ENCODE peak calls at places on chromosomes 16 and 17, in six cellular contexts. T, Q, F, O, J and M are unnamed samples.

GRCh38 chr17:65345261-65346060 is 208.3 kb downstream of the RGS9 start:
- DNase-seq in O (no peak), T (no peak), J (no peak), Q (peak; percentile 20), F (peak; percentile 9), M (no peak)

GRCh38 chr17:18944646-18945045 is 7.3 kb upstream of the SLC5A10 start:
- DNase-seq in O (no peak), T (no peak), J (no peak), Q (no peak), F (no peak), M (no peak)

GRCh38 chr16:85330694-85331188 is 218.5 kb upstream of the CIBAR2 start:
- DNase-seq in J (no peak), F (no peak), Q (no peak), O (peak; percentile 40), T (no peak), M (peak; percentile 59)

GRCh38 chr16:87051526-87052320 is 265.5 kb downstream of the C16orf95 start:
- DNase-seq in F (no peak), T (no peak), O (no peak), J (no peak), Q (no peak), M (no peak)

GRCh38 chr17:83099086-83099540 is 19.7 kb downstream of the METRNL start:
- DNase-seq in Q (no peak), O (no peak), T (no peak), F (no peak), J (no peak), M (no peak)

GRCh38 chr16:6645758-6646423 is 686.8 kb upstream of the RBFOX1 start:
- DNase-seq in T (no peak), F (no peak), J (no peak), Q (no peak), O (no peak), M (no peak)

GRCh38 chr16:23298290-23298689 is 3.8 kb upstream of the SCNN1B start:
- DNase-seq in J (no peak), T (no peak), F (no peak), O (no peak), Q (no peak), M (no peak)

GRCh38 chr17:65463242-65463641 is 98.2 kb downstream of the AXIN2 start:
- DNase-seq in Q (no peak), O (no peak), J (no peak), F (no peak), T (no peak), M (no peak)

GRCh38 chr17:18247613-18248001 is 10.9 kb downstream of the FLII start:
- DNase-seq in T (no peak), O (no peak), Q (no peak), J (no peak), F (no peak), M (no peak)

GRCh38 chr17:9408381-9408780 is 167.2 kb downstream of the STX8 start:
- DNase-seq in F (no peak), J (no peak), O (no peak), T (no peak), Q (no peak), M (no peak)

GRCh38 chr16:14629612-14629918 is 495 bp downstream of the PARN start:
- DNase-seq in J (peak; percentile 14), T (no peak), O (no peak), F (no peak), Q (peak; percentile 6), M (no peak)

GRCh38 chr17:10668771-10669170 is 11.7 kb upstream of the MYH3 start:
- DNase-seq in O (no peak), F (no peak), Q (no peak), T (no peak), J (no peak), M (no peak)

GRCh38 chr17:78110363-78111011 is 18.1 kb downstream of the TMC6 start:
- DNase-seq in Q (no peak), O (no peak), T (peak; percentile 52), J (no peak), F (no peak), M (no peak)

GRCh38 chr17:46818319-46818928 is at the start of gene WNT3:
- DNase-seq in Q (peak; percentile 50), F (peak; percentile 49), O (no peak), T (no peak), J (no peak), M (no peak)

GRCh38 chr17:79632432-79632735 is 21.5 kb upstream of the RBFOX3 start:
- DNase-seq in T (peak; percentile 14), F (no peak), J (no peak), Q (no peak), O (no peak), M (peak; percentile 2)

GRCh38 chr16:825298-826061 is 24.9 kb upstream of the GNG13 start:
- DNase-seq in O (no peak), Q (no peak), J (no peak), F (no peak), T (no peak), M (peak; percentile 52)

GRCh38 chr16:11211977-11212818 is 43.8 kb downstream of the SOCS1 start:
- DNase-seq in O (no peak), Q (no peak), J (no peak), F (no peak), T (no peak), M (no peak)

GRCh38 chr17:4492762-4493561 is 5.7 kb upstream of the SPNS2 start:
- DNase-seq in Q (no peak), F (no peak), T (no peak), J (no peak), O (no peak), M (peak; percentile 41)

GRCh38 chr16:4663756-4664465 is 29.5 kb upstream of the NUDT16L1 start:
- DNase-seq in F (no peak), T (peak; percentile 95), J (no peak), O (no peak), Q (no peak), M (peak; percentile 53)

GRCh38 chr17:36682804-36683203 is 81.4 kb downstream of the MRM1 start:
- DNase-seq in F (no peak), O (no peak), T (no peak), Q (no peak), J (no peak), M (no peak)

GRCh38 chr16:80231118-80231515 is 309.7 kb upstream of the DYNLRB2 start:
- DNase-seq in O (no peak), T (no peak), J (no peak), F (no peak), Q (no peak), M (no peak)

GRCh38 chr17:20010099-20010863 is 1.1 kb downstream of the SPECC1 start:
- DNase-seq in J (no peak), Q (no peak), T (no peak), F (no peak), O (peak; percentile 79), M (peak; percentile 23)

GRCh38 chr17:70271672-70272071 is 102.3 kb downstream of the KCNJ2 start:
- DNase-seq in O (no peak), Q (no peak), F (no peak), J (no peak), T (no peak), M (no peak)

GRCh38 chr17:28343491-28343932 is 8.0 kb downstream of the TNFAIP1 start:
- DNase-seq in O (no peak), Q (no peak), J (no peak), F (no peak), T (no peak), M (no peak)